ENCODE peak calls at places on chromosomes 1 and 21, in five cellular contexts. G, U, J, V and L are unnamed samples.

GRCh38 chr1:109425902-109426277 is 358 bp downstream of the PSMA5 start:
- DNase-seq in G (peak; percentile 89), U (no peak), V (no peak), J (peak; percentile 53), L (no peak)

GRCh38 chr1:95197616-95198252 is 36.3 kb upstream of the RWDD3 start:
- DNase-seq in J (peak; percentile 50), V (no peak), G (peak; percentile 31), U (no peak), L (no peak)

GRCh38 chr1:58886611-58887010 is 102.8 kb upstream of the JUN start:
- DNase-seq in J (no peak), V (no peak), U (no peak), G (peak; percentile 75), L (peak; percentile 91)

GRCh38 chr1:27152829-27153548 is 1.9 kb downstream of the SLC9A1 start:
- DNase-seq in U (no peak), G (peak; percentile 30), V (no peak), J (no peak), L (no peak)

GRCh38 chr1:94542088-94542671 is 621 bp upstream of the F3 start:
- DNase-seq in V (peak; percentile 70), J (peak; percentile 83), G (peak; percentile 72), U (no peak), L (peak; percentile 41)

GRCh38 chr1:32208891-32209309 is at the start of gene DCDC2B:
- DNase-seq in U (no peak), G (peak; percentile 29), V (no peak), J (peak; percentile 37), L (no peak)

GRCh38 chr1:180560868-180561600 is 2.3 kb downstream of the OVAAL start:
- DNase-seq in V (no peak), G (peak; percentile 65), U (no peak), J (peak; percentile 72), L (no peak)

GRCh38 chr1:227155004-227155403 is 163.3 kb downstream of the CDC42BPA start:
- DNase-seq in U (no peak), V (no peak), G (no peak), J (no peak), L (no peak)

GRCh38 chr1:107250169-107250568 is 109.3 kb downstream of the NTNG1 start:
- DNase-seq in U (no peak), G (no peak), V (no peak), J (no peak), L (no peak)

GRCh38 chr1:222452031-222452430 is 95.9 kb downstream of the HHIPL2 start:
- DNase-seq in G (no peak), U (no peak), J (no peak), V (no peak), L (no peak)

GRCh38 chr1:224052767-224053166 is 61.1 kb upstream of the FBXO28 start:
- DNase-seq in G (peak; percentile 71), U (no peak), V (no peak), J (peak; percentile 89), L (no peak)

GRCh38 chr1:243378666-243379065 is 122.8 kb downstream of the SDCCAG8 start:
- DNase-seq in J (no peak), G (no peak), U (no peak), V (no peak), L (no peak)

DNA sequence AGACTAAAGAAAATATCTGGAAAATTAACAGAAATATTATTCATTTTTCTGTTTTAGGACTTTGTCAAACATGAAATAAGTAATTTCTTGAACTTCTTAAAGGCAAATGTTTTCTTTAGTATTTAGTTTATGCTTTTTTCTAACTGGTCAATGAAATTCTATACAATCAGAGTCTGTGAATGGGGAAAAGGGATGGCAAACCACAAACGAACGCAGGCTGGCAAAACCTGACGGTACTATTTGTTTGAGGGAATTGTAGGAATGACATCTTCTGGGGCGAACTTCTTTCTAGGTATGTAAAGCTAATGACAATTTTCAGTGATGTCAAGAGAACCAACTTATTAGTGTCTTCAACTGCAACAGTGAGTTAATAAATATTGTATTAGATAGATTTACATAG is 156.0 kb downstream of the SIPA1L2 start:
- DNase-seq in G (no peak), U (no peak), J (no peak), V (no peak), L (no peak)
- H3K4me1 ChIP-seq in G (peaks cover 40% of the 10 kb centered on the region), U (no peaks in the 10 kb centered on the region), J (peaks cover 18% of the 10 kb centered on the region), V (peaks cover 7% of the 10 kb centered on the region), L (peaks cover 7% of the 10 kb centered on the region)

DNA sequence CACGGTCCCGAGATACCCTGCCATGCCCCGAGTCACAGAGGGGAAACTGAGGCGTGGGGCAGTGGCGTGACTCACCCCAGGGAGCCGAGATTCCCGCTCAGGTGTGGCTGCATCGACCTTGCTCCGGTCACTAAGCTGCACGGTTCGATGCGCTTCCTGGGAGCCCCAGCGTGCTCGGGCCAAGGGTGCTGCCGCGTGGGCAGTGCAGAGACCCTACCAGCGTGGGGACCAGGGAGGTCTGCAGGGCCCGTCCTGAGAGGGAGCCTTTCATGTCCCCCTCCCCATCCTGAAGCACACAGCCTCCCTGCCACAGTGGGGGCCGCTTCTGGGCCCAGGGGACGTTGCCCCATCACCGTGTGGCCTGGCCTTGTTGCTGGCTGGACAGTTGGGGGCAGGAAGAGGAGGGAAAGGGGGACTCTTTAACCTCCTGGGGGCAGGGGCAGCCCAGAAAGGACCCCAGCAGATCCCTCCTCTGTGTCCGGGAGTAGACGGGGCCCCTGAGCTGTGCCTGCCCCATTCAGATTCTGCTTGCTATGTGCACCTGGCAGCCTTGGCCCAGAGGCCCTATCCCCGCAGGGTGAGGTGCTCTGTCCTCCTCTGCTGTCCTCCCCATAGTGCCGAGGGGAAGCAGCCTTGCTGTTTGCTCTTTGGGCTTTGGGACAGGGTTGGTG is 52.3 kb downstream of the COL18A1 start:
- DNase-seq in G (no peak), V (no peak), U (no peak), J (no peak), L (no peak)
- H3K4me1 ChIP-seq in G (peaks cover 29% of the 10 kb centered on the region), V (peaks cover 4% of the 10 kb centered on the region), U (peaks cover 9% of the 10 kb centered on the region), J (peaks cover 54% of the 10 kb centered on the region), L (no peaks in the 10 kb centered on the region)

DNA sequence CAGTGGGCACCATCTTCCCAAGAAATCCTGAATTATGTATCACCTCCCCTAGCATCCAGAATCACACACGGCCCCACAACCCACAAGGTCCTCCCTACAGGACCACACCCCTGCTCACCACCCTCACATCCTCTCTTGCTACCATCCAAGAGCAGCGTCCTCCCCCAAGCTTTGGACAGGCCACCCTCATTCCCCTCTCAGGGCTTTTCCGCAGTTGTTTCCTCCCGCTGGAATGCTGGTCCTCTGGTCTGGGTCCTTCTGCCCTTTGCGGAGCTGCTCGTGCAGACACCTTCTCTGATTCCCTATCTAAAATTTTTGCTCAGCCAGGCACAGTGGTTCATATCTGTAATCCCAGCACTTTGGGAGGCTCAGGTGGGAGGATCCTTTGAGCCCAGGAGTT is 56.5 kb downstream of the TOMM20 start:
- DNase-seq in J (no peak), G (no peak), U (no peak), V (no peak), L (no peak)
- H3K4me1 ChIP-seq in J (peaks cover 47% of the 10 kb centered on the region), G (peaks cover 61% of the 10 kb centered on the region), U (peaks cover 20% of the 10 kb centered on the region), V (peaks cover 59% of the 10 kb centered on the region), L (peaks cover 40% of the 10 kb centered on the region)

GRCh38 chr1:77958850-77959249 is 20.0 kb downstream of the FUBP1 start:
- DNase-seq in G (no peak), J (no peak), V (no peak), U (no peak), L (no peak)
- H3K4me1 ChIP-seq in G (peaks cover 12% of the 10 kb centered on the region), J (peaks cover 2% of the 10 kb centered on the region), V (no peaks in the 10 kb centered on the region), U (no peaks in the 10 kb centered on the region), L (no peaks in the 10 kb centered on the region)

GRCh38 chr1:61138305-61138704 is 55.9 kb downstream of the NFIA start:
- DNase-seq in G (no peak), U (no peak), V (no peak), J (no peak), L (no peak)

GRCh38 chr1:61133048-61134019 is 51.0 kb downstream of the NFIA start:
- DNase-seq in G (no peak), V (no peak), U (no peak), J (no peak), L (no peak)

GRCh38 chr1:61131716-61132115 is 49.4 kb downstream of the NFIA start:
- DNase-seq in U (no peak), G (peak; percentile 15), V (no peak), J (peak; percentile 48), L (no peak)

GRCh38 chr1:61132176-61133047 is 50.1 kb downstream of the NFIA start:
- DNase-seq in J (peak; percentile 5), U (peak; percentile 33), V (no peak), G (peak; percentile 4), L (no peak)

GRCh38 chr1:61135286-61135685 is 52.9 kb downstream of the NFIA start:
- DNase-seq in U (no peak), J (no peak), V (no peak), G (no peak), L (no peak)
- H3K4me1 ChIP-seq in U (peaks cover 16% of the 10 kb centered on the region), J (no peaks in the 10 kb centered on the region), V (peaks cover 33% of the 10 kb centered on the region), G (peaks cover 22% of the 10 kb centered on the region), L (no peaks in the 10 kb centered on the region)

DNA sequence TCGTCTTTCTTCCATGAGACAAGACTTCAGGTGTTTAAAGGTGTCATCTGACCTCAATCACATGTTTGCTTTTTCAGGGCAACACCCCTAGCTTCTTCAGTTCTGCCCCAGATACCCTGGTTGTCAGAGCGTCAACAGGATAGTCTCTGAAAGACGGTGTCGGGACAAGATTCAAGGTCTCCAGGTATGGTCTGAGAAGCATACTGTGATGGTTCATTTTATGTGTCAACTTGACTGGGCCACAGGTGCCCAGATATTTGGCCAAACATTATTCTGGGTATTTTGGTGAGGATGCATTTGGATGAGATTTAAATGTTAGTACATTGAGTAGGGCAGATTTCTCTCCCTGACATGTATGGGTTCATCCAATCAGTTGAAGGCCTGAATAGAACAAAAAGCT is 148.3 kb downstream of the TGFBR3 start:
- DNase-seq in G (no peak), J (no peak), V (no peak), U (no peak), L (no peak)
- H3K4me1 ChIP-seq in G (peaks cover 44% of the 10 kb centered on the region), J (peaks cover 13% of the 10 kb centered on the region), V (peaks cover 19% of the 10 kb centered on the region), U (no peaks in the 10 kb centered on the region), L (peaks cover 20% of the 10 kb centered on the region)

DNA sequence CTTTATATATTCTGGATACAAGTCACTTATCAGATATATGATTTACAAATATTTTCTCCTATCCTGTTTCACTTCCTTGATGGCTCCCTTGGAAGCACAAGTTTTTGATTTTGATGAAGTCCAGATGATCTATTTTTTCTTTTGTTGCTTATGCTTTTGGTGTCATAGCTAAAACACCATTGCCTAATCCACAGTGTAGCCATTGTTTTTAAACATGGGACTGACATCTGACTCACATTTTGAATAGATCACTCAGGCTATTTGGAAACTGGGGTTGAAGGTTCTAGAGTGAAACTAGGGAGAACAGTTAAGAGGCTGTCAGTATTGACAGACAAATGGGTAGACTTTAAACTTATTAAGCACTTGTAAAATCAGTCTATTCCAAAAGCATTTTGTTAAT is 16.6 kb downstream of the AK4 start:
- DNase-seq in V (no peak), U (no peak), J (no peak), G (peak; percentile 65), L (no peak)
- H3K4me1 ChIP-seq in V (no peaks in the 10 kb centered on the region), U (no peaks in the 10 kb centered on the region), J (no peaks in the 10 kb centered on the region), G (peaks cover 9% of the 10 kb centered on the region), L (peaks cover 14% of the 10 kb centered on the region)

GRCh38 chr1:156499703-156500577 is 635 bp downstream of the MEF2D start:
- DNase-seq in J (peak; percentile 46), U (no peak), V (peak; percentile 80), G (peak; percentile 64), L (peak; percentile 85)
- H3K4me1 ChIP-seq in J (peaks cover 52% of the 10 kb centered on the region), U (peaks cover 29% of the 10 kb centered on the region), V (peaks cover 73% of the 10 kb centered on the region), G (peaks cover 69% of the 10 kb centered on the region), L (peaks cover 5% of the 10 kb centered on the region)

GRCh38 chr1:1326075-1326605 is 1.5 kb downstream of the CPTP start:
- DNase-seq in J (no peak), G (no peak), U (no peak), V (no peak), L (no peak)
- H3K4me1 ChIP-seq in J (peaks cover 7% of the 10 kb centered on the region), G (peaks cover 22% of the 10 kb centered on the region), U (peaks cover 13% of the 10 kb centered on the region), V (peaks cover 27% of the 10 kb centered on the region), L (peaks cover 44% of the 10 kb centered on the region)